ENCODE peak calls at places on chromosomes 1 and 21, in five cellular contexts. One of them, this sample, is unnamed.

GRCh38 chr1:223297800-223298199 is 66.2 kb downstream of the SUSD4 start:
- DNase-seq in transverse colon: no peak
- DNase-seq in bronchial epithelial cell: no peak
- DNase-seq in fibroblast of mammary gland: no peak
- DNase-seq in astrocyte: no peak
- DNase-seq in this sample: no peak

GRCh38 chr1:229297746-229298145 is 26.8 kb downstream of the RAB4A start:
- DNase-seq in transverse colon: no peak
- DNase-seq in bronchial epithelial cell: no peak
- DNase-seq in fibroblast of mammary gland: no peak
- DNase-seq in astrocyte: no peak
- DNase-seq in this sample: no peak

GRCh38 chr1:163399976-163400375 is 78.2 kb downstream of the NUF2 start:
- DNase-seq in transverse colon: no peak
- DNase-seq in bronchial epithelial cell: no peak
- DNase-seq in fibroblast of mammary gland: no peak
- DNase-seq in astrocyte: no peak
- DNase-seq in this sample: no peak

GRCh38 chr1:22875240-22875639 is 97.4 kb downstream of the LACTBL1 start:
- DNase-seq in transverse colon: no peak
- DNase-seq in bronchial epithelial cell: no peak
- DNase-seq in fibroblast of mammary gland: no peak
- DNase-seq in astrocyte: no peak
- DNase-seq in this sample: no peak

GRCh38 chr1:150548632-150549495 is at the start of gene ADAMTSL4:
- DNase-seq in transverse colon: peak
- DNase-seq in bronchial epithelial cell: peak
- DNase-seq in fibroblast of mammary gland: peak
- DNase-seq in astrocyte: peak
- DNase-seq in this sample: peak

GRCh38 chr1:10225573-10225972 is 15.2 kb downstream of the KIF1B start:
- DNase-seq in transverse colon: no peak
- DNase-seq in bronchial epithelial cell: no peak
- DNase-seq in fibroblast of mammary gland: no peak
- DNase-seq in astrocyte: peak
- DNase-seq in this sample: peak

GRCh38 chr21:33069994-33070811 is at the start of gene OLIG1:
- DNase-seq in transverse colon: no peak
- DNase-seq in bronchial epithelial cell: no peak
- DNase-seq in fibroblast of mammary gland: peak
- DNase-seq in astrocyte: peak
- DNase-seq in this sample: peak

GRCh38 chr21:45548711-45549491 is 6.7 kb upstream of the SLC19A1 start:
- DNase-seq in transverse colon: no peak
- DNase-seq in bronchial epithelial cell: no peak
- DNase-seq in fibroblast of mammary gland: no peak
- DNase-seq in astrocyte: no peak
- DNase-seq in this sample: no peak

GRCh38 chr1:1759456-1760344 is 18.6 kb downstream of the NADK start:
- DNase-seq in transverse colon: peak
- DNase-seq in bronchial epithelial cell: no peak
- DNase-seq in fibroblast of mammary gland: no peak
- DNase-seq in astrocyte: no peak
- DNase-seq in this sample: no peak

GRCh38 chr1:151491641-151492040 is 19.5 kb upstream of the CGN start:
- DNase-seq in transverse colon: no peak
- DNase-seq in bronchial epithelial cell: no peak
- DNase-seq in fibroblast of mammary gland: no peak
- DNase-seq in astrocyte: no peak
- DNase-seq in this sample: no peak

GRCh38 chr1:40462956-40463590 is 12.8 kb downstream of the ZFP69B start:
- DNase-seq in transverse colon: no peak
- DNase-seq in bronchial epithelial cell: no peak
- DNase-seq in fibroblast of mammary gland: peak
- DNase-seq in astrocyte: peak
- DNase-seq in this sample: no peak

GRCh38 chr1:23556661-23557470 is 2.4 kb downstream of the ID3 start:
- DNase-seq in transverse colon: peak
- DNase-seq in bronchial epithelial cell: peak
- DNase-seq in fibroblast of mammary gland: peak
- DNase-seq in astrocyte: no peak
- DNase-seq in this sample: peak

GRCh38 chr1:220927442-220927841 is 48.2 kb downstream of the HLX start:
- DNase-seq in transverse colon: no peak
- DNase-seq in bronchial epithelial cell: no peak
- DNase-seq in fibroblast of mammary gland: no peak
- DNase-seq in astrocyte: no peak
- DNase-seq in this sample: no peak

GRCh38 chr1:11731719-11732283 is 4.1 kb upstream of the AGTRAP start:
- DNase-seq in transverse colon: peak
- DNase-seq in bronchial epithelial cell: no peak
- DNase-seq in fibroblast of mammary gland: peak
- DNase-seq in astrocyte: peak
- DNase-seq in this sample: peak

GRCh38 chr1:6859415-6860343 is 74.4 kb downstream of the CAMTA1 start:
- DNase-seq in transverse colon: no peak
- DNase-seq in bronchial epithelial cell: peak
- DNase-seq in fibroblast of mammary gland: peak
- DNase-seq in astrocyte: peak
- DNase-seq in this sample: peak

GRCh38 chr1:38743184-38743583 is 116.4 kb downstream of the RRAGC start:
- DNase-seq in transverse colon: no peak
- DNase-seq in bronchial epithelial cell: no peak
- DNase-seq in fibroblast of mammary gland: no peak
- DNase-seq in astrocyte: no peak
- DNase-seq in this sample: no peak

GRCh38 chr1:227429447-227430359 is 111.4 kb upstream of the CDC42BPA start:
- DNase-seq in transverse colon: no peak
- DNase-seq in bronchial epithelial cell: no peak
- DNase-seq in fibroblast of mammary gland: peak
- DNase-seq in astrocyte: peak
- DNase-seq in this sample: peak

GRCh38 chr1:95216292-95216990 is 17.6 kb upstream of the RWDD3 start:
- DNase-seq in transverse colon: no peak
- DNase-seq in bronchial epithelial cell: no peak
- DNase-seq in fibroblast of mammary gland: no peak
- DNase-seq in astrocyte: no peak
- DNase-seq in this sample: no peak

GRCh38 chr1:245370905-245371581 is 216.3 kb downstream of the KIF26B start:
- DNase-seq in transverse colon: peak
- DNase-seq in bronchial epithelial cell: no peak
- DNase-seq in fibroblast of mammary gland: no peak
- DNase-seq in astrocyte: no peak
- DNase-seq in this sample: no peak

GRCh38 chr1:77832889-77833288 is 53.4 kb downstream of the MIGA1 start:
- DNase-seq in transverse colon: no peak
- DNase-seq in bronchial epithelial cell: peak
- DNase-seq in fibroblast of mammary gland: peak
- DNase-seq in astrocyte: peak
- DNase-seq in this sample: peak

GRCh38 chr1:108962681-108963051 is 618 bp downstream of the CLCC1 start:
- DNase-seq in transverse colon: peak
- DNase-seq in bronchial epithelial cell: no peak
- DNase-seq in fibroblast of mammary gland: no peak
- DNase-seq in astrocyte: no peak
- DNase-seq in this sample: no peak

GRCh38 chr1:64073705-64074104 is 129.7 kb upstream of the UBE2U start:
- DNase-seq in transverse colon: no peak
- DNase-seq in bronchial epithelial cell: no peak
- DNase-seq in fibroblast of mammary gland: peak
- DNase-seq in astrocyte: no peak
- DNase-seq in this sample: no peak

GRCh38 chr1:47024138-47024856 is 828 bp downstream of the CYP4X1 start:
- DNase-seq in transverse colon: no peak
- DNase-seq in bronchial epithelial cell: no peak
- DNase-seq in fibroblast of mammary gland: no peak
- DNase-seq in astrocyte: no peak
- DNase-seq in this sample: no peak

GRCh38 chr1:117672756-117673155 is 66.9 kb downstream of the TENT5C start:
- DNase-seq in transverse colon: no peak
- DNase-seq in bronchial epithelial cell: no peak
- DNase-seq in fibroblast of mammary gland: no peak
- DNase-seq in astrocyte: no peak
- DNase-seq in this sample: no peak

GRCh38 chr1:117669572-117669971 is 63.7 kb downstream of the TENT5C start:
- DNase-seq in transverse colon: no peak
- DNase-seq in bronchial epithelial cell: no peak
- DNase-seq in fibroblast of mammary gland: no peak
- DNase-seq in astrocyte: no peak
- DNase-seq in this sample: no peak

GRCh38 chr1:117673405-117673804 is 67.6 kb downstream of the TENT5C start:
- DNase-seq in transverse colon: no peak
- DNase-seq in bronchial epithelial cell: peak
- DNase-seq in fibroblast of mammary gland: peak
- DNase-seq in astrocyte: peak
- DNase-seq in this sample: peak

GRCh38 chr1:117670996-117671780 is 65.3 kb downstream of the TENT5C start:
- DNase-seq in transverse colon: no peak
- DNase-seq in bronchial epithelial cell: no peak
- DNase-seq in fibroblast of mammary gland: no peak
- DNase-seq in astrocyte: no peak
- DNase-seq in this sample: no peak

GRCh38 chr1:117671781-117672501 is 66.1 kb downstream of the TENT5C start:
- DNase-seq in transverse colon: peak
- DNase-seq in bronchial epithelial cell: no peak
- DNase-seq in fibroblast of mammary gland: peak
- DNase-seq in astrocyte: no peak
- DNase-seq in this sample: peak
- TF ChIP-seq CTCF in transverse colon: no peak
- TF ChIP-seq CTCF in bronchial epithelial cell: peak
- TF ChIP-seq CTCF in fibroblast of mammary gland: peak
- TF ChIP-seq CTCF in astrocyte: no peak
- TF ChIP-seq CTCF in this sample: peak

GRCh38 chr1:248841702-248842395 is 3.8 kb downstream of the ZNF672 start:
- DNase-seq in transverse colon: peak
- DNase-seq in bronchial epithelial cell: peak
- DNase-seq in fibroblast of mammary gland: peak
- DNase-seq in astrocyte: peak
- DNase-seq in this sample: peak
- H3K4me3 ChIP-seq in transverse colon: no peak
- H3K4me3 ChIP-seq in bronchial epithelial cell: no peak
- H3K4me3 ChIP-seq in fibroblast of mammary gland: no peak
- H3K4me3 ChIP-seq in astrocyte: no peak
- H3K4me3 ChIP-seq in this sample: peak

GRCh38 chr1:8435569-8436071 is 117.7 kb downstream of the SLC45A1 start:
- DNase-seq in transverse colon: no peak
- DNase-seq in bronchial epithelial cell: no peak
- DNase-seq in fibroblast of mammary gland: no peak
- DNase-seq in astrocyte: no peak
- DNase-seq in this sample: no peak

GRCh38 chr1:8438449-8438848 is 120.5 kb downstream of the SLC45A1 start:
- DNase-seq in transverse colon: no peak
- DNase-seq in bronchial epithelial cell: no peak
- DNase-seq in fibroblast of mammary gland: peak
- DNase-seq in astrocyte: no peak
- DNase-seq in this sample: no peak

GRCh38 chr1:8441466-8441865 is 123.6 kb downstream of the SLC45A1 start:
- DNase-seq in transverse colon: no peak
- DNase-seq in bronchial epithelial cell: no peak
- DNase-seq in fibroblast of mammary gland: no peak
- DNase-seq in astrocyte: peak
- DNase-seq in this sample: no peak

GRCh38 chr1:8437286-8437685 is 119.4 kb downstream of the SLC45A1 start:
- DNase-seq in transverse colon: no peak
- DNase-seq in bronchial epithelial cell: no peak
- DNase-seq in fibroblast of mammary gland: no peak
- DNase-seq in astrocyte: no peak
- DNase-seq in this sample: no peak

DNA sequence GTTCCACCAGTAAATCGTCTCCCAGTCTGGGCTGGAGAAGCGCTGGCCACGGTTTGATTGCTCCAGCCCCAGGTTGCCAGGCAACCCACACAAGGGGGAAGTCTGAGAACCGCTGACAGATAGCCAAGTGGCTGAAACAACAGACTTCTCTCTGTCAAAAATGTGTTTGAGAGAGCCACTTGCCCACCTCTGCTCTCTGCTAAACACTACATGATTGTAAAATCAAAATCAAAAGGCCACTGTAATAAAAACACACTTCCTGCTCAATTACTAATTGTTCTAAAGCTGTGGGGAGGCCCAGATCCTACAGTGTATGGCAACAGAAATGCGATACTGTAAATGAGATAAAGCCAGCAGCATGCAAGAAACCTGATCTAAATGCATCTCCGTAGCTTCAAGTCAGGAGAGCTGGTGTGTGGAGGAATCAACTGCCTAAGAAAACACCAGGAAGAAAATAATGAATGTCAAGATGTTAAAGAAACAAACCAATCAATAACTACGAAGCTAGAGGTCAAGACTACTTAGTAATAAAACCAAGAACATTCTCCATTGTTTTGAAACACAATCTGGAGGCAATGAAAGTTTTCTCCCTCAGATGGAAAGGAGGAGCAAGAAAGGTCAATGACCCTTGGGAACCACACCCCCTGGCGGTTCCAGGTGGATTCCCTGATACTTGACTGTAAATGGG is 121.2 kb downstream of the SLC45A1 start:
- DNase-seq in transverse colon: peak
- DNase-seq in bronchial epithelial cell: peak
- DNase-seq in fibroblast of mammary gland: peak
- DNase-seq in astrocyte: peak
- DNase-seq in this sample: peak
- TF ChIP-seq CTCF in transverse colon: peak
- TF ChIP-seq CTCF in bronchial epithelial cell: peak
- TF ChIP-seq CTCF in fibroblast of mammary gland: peak
- TF ChIP-seq CTCF in astrocyte: no peak
- TF ChIP-seq CTCF in this sample: peak

DNA sequence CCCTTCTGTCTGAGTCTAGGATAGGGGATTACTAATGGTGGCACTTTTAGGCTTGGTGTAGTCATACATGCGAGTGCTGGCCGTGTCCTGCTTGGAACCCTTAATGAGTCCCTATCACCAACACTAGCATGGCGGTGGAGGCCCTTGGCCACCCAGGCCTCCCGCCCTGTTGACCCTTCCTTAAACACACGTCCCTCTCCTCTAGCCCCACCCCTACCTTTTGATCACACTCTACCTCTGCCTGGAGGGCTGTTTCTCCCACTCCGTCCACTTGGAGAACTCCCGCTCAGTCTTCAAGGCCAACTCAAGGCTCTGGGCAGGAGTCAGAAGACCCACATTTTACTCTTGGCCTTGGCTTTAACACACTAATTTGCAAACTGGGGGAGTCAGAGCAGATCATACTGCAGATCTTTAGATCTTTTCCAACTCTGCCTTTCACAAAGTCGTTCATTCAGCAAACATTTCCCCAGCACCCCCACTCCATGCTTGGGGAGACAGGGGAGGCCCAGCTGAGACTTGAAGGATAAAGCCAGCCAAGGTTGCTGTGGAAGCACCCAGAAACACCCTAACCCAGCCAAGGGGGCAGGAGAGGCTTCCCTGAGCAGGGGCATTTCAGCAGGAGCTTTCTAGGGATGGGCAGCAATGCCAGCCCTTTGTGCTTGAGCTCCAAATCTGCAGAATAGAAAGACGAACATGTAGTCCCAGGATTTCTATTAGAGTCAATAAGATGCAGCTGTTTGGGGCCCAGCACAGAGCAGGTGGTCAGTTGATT is 1.9 kb downstream of the PODN start:
- DNase-seq in transverse colon: no peak
- DNase-seq in bronchial epithelial cell: no peak
- DNase-seq in fibroblast of mammary gland: no peak
- DNase-seq in astrocyte: no peak
- DNase-seq in this sample: no peak
- H3K4me3 ChIP-seq in transverse colon: no peak
- H3K4me3 ChIP-seq in bronchial epithelial cell: no peak
- H3K4me3 ChIP-seq in fibroblast of mammary gland: no peak
- H3K4me3 ChIP-seq in astrocyte: no peak
- H3K4me3 ChIP-seq in this sample: peak